ENCODE peak calls at places on chromosomes 12 and 14, in six cellular contexts. One of them, this sample, is unnamed.
A peak's percentile ranks its signal among the peaks of the same experiment; 100 is the strongest.

GRCh38 chr14:97388408-97388807 is 591.2 kb downstream of the VRK1 start:
- DNase-seq in T-helper 9 cell: no peak
- DNase-seq in fibroblast of lung: no peak
- DNase-seq in left cardiac atrium: no peak
- DNase-seq in GM03348: no peak
- DNase-seq in mesothelial cell of epicardium: no peak
- DNase-seq in this sample: no peak

GRCh38 chr14:77242752-77243151 is 28.3 kb downstream of the NGB start:
- DNase-seq in T-helper 9 cell: no peak
- DNase-seq in fibroblast of lung: no peak
- DNase-seq in left cardiac atrium: no peak
- DNase-seq in GM03348: no peak
- DNase-seq in mesothelial cell of epicardium: no peak
- DNase-seq in this sample: no peak

GRCh38 chr12:93109794-93110203 is 180.7 kb upstream of the EEA1 start:
- DNase-seq in T-helper 9 cell: no peak
- DNase-seq in fibroblast of lung: no peak
- DNase-seq in left cardiac atrium: no peak
- DNase-seq in GM03348: no peak
- DNase-seq in mesothelial cell of epicardium: no peak
- DNase-seq in this sample: no peak

GRCh38 chr12:23954332-23954731 is 4.9 kb upstream of the SOX5 start:
- DNase-seq in T-helper 9 cell: no peak
- DNase-seq in fibroblast of lung: peak; percentile 70
- DNase-seq in left cardiac atrium: no peak
- DNase-seq in GM03348: no peak
- DNase-seq in mesothelial cell of epicardium: no peak
- DNase-seq in this sample: no peak

GRCh38 chr14:39339003-39339402 is 93.2 kb downstream of the FBXO33 start:
- DNase-seq in T-helper 9 cell: no peak
- DNase-seq in fibroblast of lung: no peak
- DNase-seq in left cardiac atrium: no peak
- DNase-seq in GM03348: no peak
- DNase-seq in mesothelial cell of epicardium: no peak
- DNase-seq in this sample: no peak

GRCh38 chr12:105418821-105419291 is 88.4 kb downstream of the C12orf75 start:
- DNase-seq in T-helper 9 cell: no peak
- DNase-seq in fibroblast of lung: no peak
- DNase-seq in left cardiac atrium: no peak
- DNase-seq in GM03348: peak; percentile 62
- DNase-seq in mesothelial cell of epicardium: no peak
- DNase-seq in this sample: no peak

GRCh38 chr12:131589231-131589902 is 121.5 kb upstream of the SFSWAP start:
- DNase-seq in T-helper 9 cell: no peak
- DNase-seq in fibroblast of lung: no peak
- DNase-seq in left cardiac atrium: no peak
- DNase-seq in GM03348: no peak
- DNase-seq in mesothelial cell of epicardium: no peak
- DNase-seq in this sample: no peak

GRCh38 chr12:93102289-93102688 is 173.2 kb upstream of the EEA1 start:
- DNase-seq in T-helper 9 cell: no peak
- DNase-seq in fibroblast of lung: no peak
- DNase-seq in left cardiac atrium: no peak
- DNase-seq in GM03348: no peak
- DNase-seq in mesothelial cell of epicardium: no peak
- DNase-seq in this sample: no peak

GRCh38 chr12:130960787-130961186 is 7.1 kb downstream of the ADGRD1 start:
- DNase-seq in T-helper 9 cell: no peak
- DNase-seq in fibroblast of lung: no peak
- DNase-seq in left cardiac atrium: no peak
- DNase-seq in GM03348: no peak
- DNase-seq in mesothelial cell of epicardium: no peak
- DNase-seq in this sample: no peak

GRCh38 chr14:99518441-99519346 is 37.5 kb downstream of the CCNK start:
- DNase-seq in T-helper 9 cell: peak; percentile 86
- DNase-seq in fibroblast of lung: peak; percentile 38
- DNase-seq in left cardiac atrium: peak; percentile 70
- DNase-seq in GM03348: peak; percentile 90
- DNase-seq in mesothelial cell of epicardium: peak; percentile 71
- DNase-seq in this sample: peak; percentile 7

GRCh38 chr14:51554953-51555352 is 96.8 kb upstream of the FRMD6 start:
- DNase-seq in T-helper 9 cell: no peak
- DNase-seq in fibroblast of lung: peak; percentile 58
- DNase-seq in left cardiac atrium: no peak
- DNase-seq in GM03348: peak; percentile 52
- DNase-seq in mesothelial cell of epicardium: no peak
- DNase-seq in this sample: no peak

GRCh38 chr12:121711925-121712461 is 559 bp upstream of the TMEM120B start:
- DNase-seq in T-helper 9 cell: no peak
- DNase-seq in fibroblast of lung: peak; percentile 12
- DNase-seq in left cardiac atrium: peak; percentile 39
- DNase-seq in GM03348: peak; percentile 68
- DNase-seq in mesothelial cell of epicardium: no peak
- DNase-seq in this sample: no peak

GRCh38 chr12:1184402-1184801 is 193.4 kb downstream of the ERC1 start:
- DNase-seq in T-helper 9 cell: no peak
- DNase-seq in fibroblast of lung: no peak
- DNase-seq in left cardiac atrium: no peak
- DNase-seq in GM03348: peak; percentile 31
- DNase-seq in mesothelial cell of epicardium: no peak
- DNase-seq in this sample: no peak

GRCh38 chr12:68158427-68158826 is 1.1 kb downstream of the IFNG start:
- DNase-seq in T-helper 9 cell: no peak
- DNase-seq in fibroblast of lung: no peak
- DNase-seq in left cardiac atrium: no peak
- DNase-seq in GM03348: peak; percentile 15
- DNase-seq in mesothelial cell of epicardium: no peak
- DNase-seq in this sample: no peak

GRCh38 chr14:80637726-80638619 is 303.6 kb downstream of the CEP128 start:
- DNase-seq in T-helper 9 cell: no peak
- DNase-seq in fibroblast of lung: no peak
- DNase-seq in left cardiac atrium: no peak
- DNase-seq in GM03348: peak; percentile 26
- DNase-seq in mesothelial cell of epicardium: no peak
- DNase-seq in this sample: no peak

GRCh38 chr12:6852651-6853354 is 853 bp downstream of the USP5 start:
- DNase-seq in T-helper 9 cell: peak; percentile 39
- DNase-seq in fibroblast of lung: peak; percentile 82
- DNase-seq in left cardiac atrium: peak; percentile 56
- DNase-seq in GM03348: peak; percentile 75
- DNase-seq in mesothelial cell of epicardium: no peak
- DNase-seq in this sample: no peak

GRCh38 chr14:29637406-29637805 is 290.2 kb downstream of the PRKD1 start:
- DNase-seq in T-helper 9 cell: no peak
- DNase-seq in fibroblast of lung: peak; percentile 79
- DNase-seq in left cardiac atrium: peak; percentile 40
- DNase-seq in GM03348: peak; percentile 36
- DNase-seq in mesothelial cell of epicardium: no peak
- DNase-seq in this sample: no peak

GRCh38 chr14:36605506-36605857 is 23.1 kb upstream of the NKX2-8 start:
- DNase-seq in T-helper 9 cell: no peak
- DNase-seq in fibroblast of lung: no peak
- DNase-seq in left cardiac atrium: no peak
- DNase-seq in GM03348: no peak
- DNase-seq in mesothelial cell of epicardium: no peak
- DNase-seq in this sample: no peak

GRCh38 chr12:128307791-128308190 is 40.8 kb downstream of the TMEM132C start:
- DNase-seq in T-helper 9 cell: no peak
- DNase-seq in fibroblast of lung: no peak
- DNase-seq in left cardiac atrium: no peak
- DNase-seq in GM03348: no peak
- DNase-seq in mesothelial cell of epicardium: no peak
- DNase-seq in this sample: no peak

GRCh38 chr14:63770187-63770807 is 42.4 kb upstream of the SGPP1 start:
- DNase-seq in T-helper 9 cell: peak; percentile 37
- DNase-seq in fibroblast of lung: peak; percentile 71
- DNase-seq in left cardiac atrium: peak; percentile 34
- DNase-seq in GM03348: peak; percentile 76
- DNase-seq in mesothelial cell of epicardium: no peak
- DNase-seq in this sample: no peak